ENCODE peak calls at places on chromosomes 16 and 17, in six cellular contexts. T, F, R, K, J and V are unnamed samples.
A peak's percentile ranks its signal among the peaks of the same experiment; 100 is the strongest.

GRCh38 chr17:81840826-81841778 is 6.3 kb upstream of the PPP1R27 start:
- DNase-seq in T (no peak), F (no peak), R (no peak), K (no peak), J (no peak), V (no peak)

GRCh38 chr17:82963104-82963950 is 116.1 kb upstream of the METRNL start:
- DNase-seq in T (no peak), F (no peak), R (no peak), K (peak; percentile 62), J (peak; percentile 65), V (peak; percentile 78)

GRCh38 chr16:1884155-1884760 is 12.3 kb upstream of the MEIOB start:
- DNase-seq in T (no peak), F (no peak), R (no peak), K (peak; percentile 56), J (peak; percentile 39), V (peak; percentile 36)

GRCh38 chr16:51508813-51509212 is 357.7 kb upstream of the SALL1 start:
- DNase-seq in T (no peak), F (no peak), R (no peak), K (peak; percentile 28), J (no peak), V (no peak)

GRCh38 chr17:44314869-44315661 is 6.7 kb downstream of the RUNDC3A start:
- DNase-seq in T (peak; percentile 52), F (peak; percentile 58), R (no peak), K (peak; percentile 7), J (peak; percentile 65), V (no peak)

GRCh38 chr17:81114694-81115093 is 50.6 kb upstream of the PVALEF start:
- DNase-seq in T (no peak), F (no peak), R (no peak), K (no peak), J (no peak), V (peak; percentile 48)

GRCh38 chr17:69728816-69729215 is 314.3 kb downstream of the MAP2K6 start:
- DNase-seq in T (no peak), F (no peak), R (no peak), K (no peak), J (no peak), V (no peak)

GRCh38 chr17:82212331-82213250 is at the start of gene CCDC57:
- DNase-seq in T (peak; percentile 71), F (peak; percentile 95), R (peak; percentile 46), K (peak; percentile 81), J (peak; percentile 89), V (peak; percentile 89)